ENCODE peak calls at places on chromosomes 4 and X, in ten cellular contexts. One of them, this sample, is unnamed.

GRCh38 chr4:21656832-21657231 is 291.7 kb downstream of the KCNIP4 start:
- DNase-seq in NCI-H2081: no peak
- DNase-seq in kidney epithelial cell: peak; percentile 50
- DNase-seq in AG09319: no peak
- DNase-seq in NCI-H2029: no peak
- DNase-seq in iPS DF 6.9: no peak
- DNase-seq in amniotic stem cell: no peak
- DNase-seq in T follicular helper cell: no peak
- DNase-seq in aorta: no peak
- DNase-seq in stimulated activated CD4-positive, alpha-beta T cell treated with anti-CD3 and anti-CD28 coated beads, Interleukin-12 subunit alpha, Interleukin-12 subunit beta, amount 100 ng/mL, for 24 hours: no peak
- DNase-seq in this sample: no peak

GRCh38 chr4:81826817-81827424 is 355.2 kb upstream of the RASGEF1B start:
- DNase-seq in NCI-H2029: no peak
- DNase-seq in T follicular helper cell: no peak
- DNase-seq in iPS DF 6.9: no peak
- DNase-seq in AG09319: no peak
- DNase-seq in kidney epithelial cell: no peak
- DNase-seq in NCI-H2081: no peak
- DNase-seq in aorta: no peak
- DNase-seq in stimulated activated CD4-positive, alpha-beta T cell treated with anti-CD3 and anti-CD28 coated beads, Interleukin-12 subunit alpha, Interleukin-12 subunit beta, amount 100 ng/mL, for 24 hours: no peak
- DNase-seq in amniotic stem cell: no peak
- DNase-seq in this sample: no peak

GRCh38 chr4:5247735-5248134 is 196.5 kb downstream of the STK32B start:
- DNase-seq in T follicular helper cell: no peak
- DNase-seq in NCI-H2081: no peak
- DNase-seq in aorta: no peak
- DNase-seq in kidney epithelial cell: no peak
- DNase-seq in iPS DF 6.9: no peak
- DNase-seq in amniotic stem cell: no peak
- DNase-seq in stimulated activated CD4-positive, alpha-beta T cell treated with anti-CD3 and anti-CD28 coated beads, Interleukin-12 subunit alpha, Interleukin-12 subunit beta, amount 100 ng/mL, for 24 hours: no peak
- DNase-seq in NCI-H2029: no peak
- DNase-seq in AG09319: no peak
- DNase-seq in this sample: no peak

GRCh38 chr4:15130441-15130840 is 128.2 kb downstream of the CPEB2 start:
- DNase-seq in stimulated activated CD4-positive, alpha-beta T cell treated with anti-CD3 and anti-CD28 coated beads, Interleukin-12 subunit alpha, Interleukin-12 subunit beta, amount 100 ng/mL, for 24 hours: no peak
- DNase-seq in NCI-H2029: no peak
- DNase-seq in T follicular helper cell: no peak
- DNase-seq in kidney epithelial cell: no peak
- DNase-seq in iPS DF 6.9: no peak
- DNase-seq in aorta: no peak
- DNase-seq in amniotic stem cell: no peak
- DNase-seq in AG09319: no peak
- DNase-seq in NCI-H2081: no peak
- DNase-seq in this sample: no peak

GRCh38 chr4:128690009-128690408 is 119.5 kb upstream of the JADE1 start:
- DNase-seq in iPS DF 6.9: no peak
- DNase-seq in stimulated activated CD4-positive, alpha-beta T cell treated with anti-CD3 and anti-CD28 coated beads, Interleukin-12 subunit alpha, Interleukin-12 subunit beta, amount 100 ng/mL, for 24 hours: no peak
- DNase-seq in aorta: no peak
- DNase-seq in amniotic stem cell: no peak
- DNase-seq in NCI-H2081: no peak
- DNase-seq in AG09319: no peak
- DNase-seq in kidney epithelial cell: no peak
- DNase-seq in T follicular helper cell: no peak
- DNase-seq in NCI-H2029: no peak
- DNase-seq in this sample: no peak

GRCh38 chr4:153127773-153128494 is 76.3 kb upstream of the TRIM2 start:
- DNase-seq in aorta: peak; percentile 87
- DNase-seq in amniotic stem cell: peak; percentile 54
- DNase-seq in kidney epithelial cell: no peak
- DNase-seq in iPS DF 6.9: peak; percentile 83
- DNase-seq in stimulated activated CD4-positive, alpha-beta T cell treated with anti-CD3 and anti-CD28 coated beads, Interleukin-12 subunit alpha, Interleukin-12 subunit beta, amount 100 ng/mL, for 24 hours: peak; percentile 66
- DNase-seq in NCI-H2081: peak; percentile 83
- DNase-seq in AG09319: peak; percentile 58
- DNase-seq in T follicular helper cell: peak; percentile 74
- DNase-seq in NCI-H2029: peak; percentile 58
- DNase-seq in this sample: peak; percentile 88

GRCh38 chrX:50211510-50211909 is 6.9 kb downstream of the CCNB3 start:
- DNase-seq in stimulated activated CD4-positive, alpha-beta T cell treated with anti-CD3 and anti-CD28 coated beads, Interleukin-12 subunit alpha, Interleukin-12 subunit beta, amount 100 ng/mL, for 24 hours: no peak
- DNase-seq in NCI-H2029: no peak
- DNase-seq in T follicular helper cell: no peak
- DNase-seq in iPS DF 6.9: no peak
- DNase-seq in aorta: no peak
- DNase-seq in amniotic stem cell: no peak
- DNase-seq in NCI-H2081: no peak
- DNase-seq in AG09319: no peak
- DNase-seq in kidney epithelial cell: no peak
- DNase-seq in this sample: no peak

GRCh38 chrX:128057421-128057820 is 5.2 kb upstream of the ACTRT1 start:
- DNase-seq in amniotic stem cell: no peak
- DNase-seq in stimulated activated CD4-positive, alpha-beta T cell treated with anti-CD3 and anti-CD28 coated beads, Interleukin-12 subunit alpha, Interleukin-12 subunit beta, amount 100 ng/mL, for 24 hours: no peak
- DNase-seq in kidney epithelial cell: no peak
- DNase-seq in T follicular helper cell: no peak
- DNase-seq in aorta: no peak
- DNase-seq in iPS DF 6.9: no peak
- DNase-seq in NCI-H2081: no peak
- DNase-seq in NCI-H2029: no peak
- DNase-seq in AG09319: no peak
- DNase-seq in this sample: no peak

GRCh38 chrX:139931646-139932076 is 1.2 kb downstream of the ATP11C start:
- DNase-seq in amniotic stem cell: peak; percentile 0
- DNase-seq in T follicular helper cell: no peak
- DNase-seq in AG09319: no peak
- DNase-seq in kidney epithelial cell: no peak
- DNase-seq in stimulated activated CD4-positive, alpha-beta T cell treated with anti-CD3 and anti-CD28 coated beads, Interleukin-12 subunit alpha, Interleukin-12 subunit beta, amount 100 ng/mL, for 24 hours: no peak
- DNase-seq in NCI-H2081: peak; percentile 3
- DNase-seq in NCI-H2029: no peak
- DNase-seq in aorta: no peak
- DNase-seq in iPS DF 6.9: no peak
- DNase-seq in this sample: no peak

GRCh38 chrX:71302461-71303213 is 1.1 kb downstream of the ITGB1BP2 start:
- DNase-seq in iPS DF 6.9: no peak
- DNase-seq in amniotic stem cell: no peak
- DNase-seq in stimulated activated CD4-positive, alpha-beta T cell treated with anti-CD3 and anti-CD28 coated beads, Interleukin-12 subunit alpha, Interleukin-12 subunit beta, amount 100 ng/mL, for 24 hours: no peak
- DNase-seq in NCI-H2081: no peak
- DNase-seq in AG09319: no peak
- DNase-seq in kidney epithelial cell: no peak
- DNase-seq in T follicular helper cell: no peak
- DNase-seq in aorta: no peak
- DNase-seq in NCI-H2029: no peak
- DNase-seq in this sample: no peak

GRCh38 chrX:29852767-29853166 is 362.6 kb upstream of the MAGEB2 start:
- DNase-seq in amniotic stem cell: no peak
- DNase-seq in AG09319: no peak
- DNase-seq in NCI-H2029: no peak
- DNase-seq in aorta: no peak
- DNase-seq in NCI-H2081: no peak
- DNase-seq in kidney epithelial cell: no peak
- DNase-seq in T follicular helper cell: no peak
- DNase-seq in stimulated activated CD4-positive, alpha-beta T cell treated with anti-CD3 and anti-CD28 coated beads, Interleukin-12 subunit alpha, Interleukin-12 subunit beta, amount 100 ng/mL, for 24 hours: no peak
- DNase-seq in iPS DF 6.9: no peak
- DNase-seq in this sample: no peak

GRCh38 chr4:24850669-24851068 is 55.3 kb downstream of the SOD3 start:
- DNase-seq in iPS DF 6.9: no peak
- DNase-seq in kidney epithelial cell: peak; percentile 81
- DNase-seq in amniotic stem cell: peak; percentile 77
- DNase-seq in NCI-H2029: no peak
- DNase-seq in stimulated activated CD4-positive, alpha-beta T cell treated with anti-CD3 and anti-CD28 coated beads, Interleukin-12 subunit alpha, Interleukin-12 subunit beta, amount 100 ng/mL, for 24 hours: no peak
- DNase-seq in AG09319: peak; percentile 71
- DNase-seq in NCI-H2081: no peak
- DNase-seq in aorta: peak; percentile 70
- DNase-seq in T follicular helper cell: no peak
- DNase-seq in this sample: no peak

This sample was measured in CD4-positive, CD25-positive, alpha-beta regulatory T cell.